ENCODE peak calls at places on chromosomes 6 and 20, in ten cellular contexts. J, F, Q, H, I, O, U, G, D and K are unnamed samples. For H3K27me3, the result is how much of the 10 kb centered on the place peaks cover.

GRCh38 chr6:106334646-106335448 is 9.3 kb upstream of the ATG5 start:
- DNase-seq in J (no peak), F (no peak), Q (peak), H (peak), I (peak), O (peak), U (peak), G (peak), D (peak), K (no peak)

GRCh38 chr20:10618611-10619245 is 55.1 kb downstream of the JAG1 start:
- DNase-seq in J (no peak), F (no peak), Q (no peak), H (no peak), I (no peak), O (peak), U (peak), G (no peak), D (no peak), K (no peak)

GRCh38 chr20:53831812-53832211 is 238.2 kb upstream of the ZNF217 start:
- DNase-seq in J (no peak), F (no peak), Q (no peak), H (peak), I (no peak), O (no peak), U (no peak), G (no peak), D (no peak), K (no peak)

GRCh38 chr6:106747139-106747538 is 117.8 kb downstream of the QRSL1 start:
- DNase-seq in J (no peak), F (no peak), Q (no peak), H (no peak), I (no peak), O (peak), U (no peak), G (no peak), D (no peak), K (no peak)

GRCh38 chr20:1901704-1902103 is 6.5 kb downstream of the SIRPA start:
- DNase-seq in J (no peak), F (no peak), Q (no peak), H (no peak), I (no peak), O (no peak), U (peak), G (no peak), D (no peak), K (no peak)

GRCh38 chr6:5481024-5481423 is 219.7 kb downstream of the FARS2 start:
- DNase-seq in J (no peak), F (no peak), Q (no peak), H (no peak), I (no peak), O (no peak), U (peak), G (no peak), D (no peak), K (no peak)

GRCh38 chr20:25336561-25337422 is 53.8 kb downstream of the ABHD12 start:
- DNase-seq in J (no peak), F (no peak), Q (no peak), H (peak), I (no peak), O (peak), U (peak), G (peak), D (no peak), K (no peak)

GRCh38 chr6:127811939-127812338 is 88.9 kb downstream of the THEMIS start:
- DNase-seq in J (no peak), F (no peak), Q (no peak), H (peak), I (no peak), O (no peak), U (no peak), G (no peak), D (no peak), K (no peak)

GRCh38 chr20:11676618-11677289 is 240.9 kb upstream of the BTBD3 start:
- DNase-seq in J (no peak), F (no peak), Q (peak), H (peak), I (no peak), O (peak), U (peak), G (peak), D (peak), K (no peak)

GRCh38 chr6:157690441-157691210 is 132.4 kb upstream of the SNX9 start:
- DNase-seq in J (no peak), F (no peak), Q (no peak), H (no peak), I (no peak), O (no peak), U (no peak), G (no peak), D (no peak), K (no peak)

DNA sequence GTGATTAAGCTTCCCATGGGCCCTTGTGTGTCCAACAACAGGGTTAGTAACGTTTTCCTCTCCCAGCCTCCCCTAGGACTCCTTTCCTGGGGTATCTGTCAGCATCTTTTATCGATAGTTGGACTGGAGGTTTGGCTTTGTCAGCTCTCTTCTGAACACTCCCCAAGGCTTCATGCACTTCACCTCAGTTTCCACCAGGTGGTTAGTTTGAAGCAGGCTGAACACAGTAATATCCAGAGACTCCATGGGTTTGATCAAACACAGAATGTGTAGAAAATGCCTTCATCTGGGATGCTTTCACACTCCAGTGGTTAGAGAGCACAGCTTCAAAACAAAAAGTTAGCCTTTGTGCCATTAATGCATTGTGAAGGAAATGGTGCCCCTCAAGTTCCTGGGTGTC is 139.1 kb downstream of the SLC24A3 start:
- DNase-seq in J (no peak), F (no peak), Q (no peak), H (no peak), I (no peak), O (no peak), U (no peak), G (no peak), D (no peak), K (no peak)
- H3K27me3 ChIP-seq in J (under half), F (under half), Q (under half), H (under half), I (under half), O (under half), U (under half), G (under half), D (under half), K (under half)

GRCh38 chr6:48397887-48398286 is 286.9 kb upstream of the PTCHD4 start:
- DNase-seq in J (no peak), F (no peak), Q (no peak), H (no peak), I (no peak), O (peak), U (no peak), G (no peak), D (no peak), K (no peak)
- H3K27me3 ChIP-seq in J (under half), F (under half), Q (under half), H (under half), I (under half), O (under half), U (under half), G (under half), D (under half), K (under half)

DNA sequence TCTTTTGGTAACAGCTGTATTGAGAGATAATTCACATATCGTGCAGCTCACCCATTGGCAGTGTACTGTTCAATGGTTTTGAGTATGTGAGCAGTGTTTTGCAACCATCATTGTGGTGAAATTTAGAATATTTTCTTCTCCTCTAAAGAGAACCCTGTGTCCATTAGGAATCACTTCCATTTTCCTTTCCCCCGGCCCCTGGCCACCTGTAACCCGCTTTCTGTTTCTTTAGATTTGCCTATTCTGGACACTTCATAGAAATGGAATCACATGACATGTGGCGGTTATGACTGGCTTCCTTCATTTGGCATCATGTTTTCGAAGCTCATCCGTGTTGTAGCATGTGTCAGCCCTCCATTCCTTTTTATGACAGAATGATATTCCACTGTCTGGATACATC is 65.1 kb downstream of the PHACTR3 start:
- DNase-seq in J (no peak), F (no peak), Q (no peak), H (no peak), I (no peak), O (no peak), U (no peak), G (no peak), D (no peak), K (peak)
- H3K27me3 ChIP-seq in J (under half), F (under half), Q (under half), H (under half), I (under half), O (under half), U (under half), G (under half), D (under half), K (under half)

GRCh38 chr20:63505281-63505680 is 6.4 kb upstream of the EEF1A2 start:
- DNase-seq in J (no peak), F (peak), Q (no peak), H (no peak), I (no peak), O (no peak), U (no peak), G (no peak), D (no peak), K (no peak)

GRCh38 chr20:63505723-63506122 is 6.8 kb upstream of the EEF1A2 start:
- DNase-seq in J (no peak), F (peak), Q (no peak), H (no peak), I (no peak), O (no peak), U (no peak), G (no peak), D (no peak), K (no peak)

GRCh38 chr20:63508072-63508768 is 9.3 kb upstream of the EEF1A2 start:
- DNase-seq in J (no peak), F (peak), Q (no peak), H (no peak), I (no peak), O (no peak), U (no peak), G (no peak), D (no peak), K (no peak)

GRCh38 chr20:63509088-63509564 is 10.2 kb upstream of the EEF1A2 start:
- DNase-seq in J (no peak), F (peak), Q (no peak), H (no peak), I (no peak), O (no peak), U (no peak), G (no peak), D (no peak), K (no peak)

DNA sequence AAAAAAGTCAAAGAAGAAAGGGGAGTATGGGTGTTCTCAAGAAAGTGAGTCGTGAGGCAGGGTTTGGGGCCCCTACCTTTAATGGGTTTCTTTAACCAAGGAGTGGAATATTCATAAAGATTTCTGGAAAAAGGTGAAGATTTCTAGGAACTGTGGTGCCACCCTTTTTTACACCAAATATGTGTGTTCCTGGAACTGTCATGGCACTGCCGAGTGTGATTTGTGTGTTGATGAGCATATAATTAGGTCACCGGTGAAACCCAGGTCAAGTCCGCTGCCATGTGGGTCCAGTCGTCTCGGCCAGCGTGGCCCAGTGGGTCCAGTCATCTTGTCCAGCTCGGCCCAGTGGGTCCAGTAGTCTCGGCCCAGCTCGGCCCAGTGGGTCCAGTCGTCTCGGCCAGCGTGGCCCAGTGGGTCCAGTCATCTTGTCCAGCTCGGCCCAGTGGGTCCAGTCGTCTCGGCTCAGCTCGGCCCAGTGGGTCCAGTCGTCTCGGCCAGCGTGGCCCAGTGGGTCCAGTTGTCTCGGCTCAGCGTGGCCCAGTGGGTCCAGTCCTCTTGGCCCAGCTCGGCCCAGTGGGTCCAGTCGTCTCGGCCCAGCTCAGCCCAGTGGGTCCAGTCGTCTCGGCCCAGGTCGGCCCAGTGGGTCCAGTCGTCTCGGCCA is 8.3 kb upstream of the EEF1A2 start:
- DNase-seq in J (no peak), F (peak), Q (no peak), H (no peak), I (no peak), O (no peak), U (no peak), G (no peak), D (no peak), K (no peak)
- H3K27me3 ChIP-seq in J (under half), F (under half), Q (under half), H (under half), I (under half), O (under half), U (under half), G (under half), D (under half), K (under half)

GRCh38 chr6:87916446-87916845 is 131.2 kb upstream of the SPACA1 start:
- DNase-seq in J (no peak), F (no peak), Q (no peak), H (no peak), I (no peak), O (no peak), U (no peak), G (no peak), D (no peak), K (no peak)

GRCh38 chr6:87918461-87918941 is 129.1 kb upstream of the SPACA1 start:
- DNase-seq in J (no peak), F (no peak), Q (no peak), H (peak), I (no peak), O (peak), U (no peak), G (no peak), D (no peak), K (no peak)

GRCh38 chr6:87912102-87912501 is 135.5 kb upstream of the SPACA1 start:
- DNase-seq in J (no peak), F (no peak), Q (no peak), H (no peak), I (no peak), O (no peak), U (no peak), G (no peak), D (no peak), K (no peak)

GRCh38 chr6:87917861-87918260 is 129.8 kb upstream of the SPACA1 start:
- DNase-seq in J (no peak), F (no peak), Q (no peak), H (no peak), I (no peak), O (no peak), U (no peak), G (no peak), D (no peak), K (no peak)

DNA sequence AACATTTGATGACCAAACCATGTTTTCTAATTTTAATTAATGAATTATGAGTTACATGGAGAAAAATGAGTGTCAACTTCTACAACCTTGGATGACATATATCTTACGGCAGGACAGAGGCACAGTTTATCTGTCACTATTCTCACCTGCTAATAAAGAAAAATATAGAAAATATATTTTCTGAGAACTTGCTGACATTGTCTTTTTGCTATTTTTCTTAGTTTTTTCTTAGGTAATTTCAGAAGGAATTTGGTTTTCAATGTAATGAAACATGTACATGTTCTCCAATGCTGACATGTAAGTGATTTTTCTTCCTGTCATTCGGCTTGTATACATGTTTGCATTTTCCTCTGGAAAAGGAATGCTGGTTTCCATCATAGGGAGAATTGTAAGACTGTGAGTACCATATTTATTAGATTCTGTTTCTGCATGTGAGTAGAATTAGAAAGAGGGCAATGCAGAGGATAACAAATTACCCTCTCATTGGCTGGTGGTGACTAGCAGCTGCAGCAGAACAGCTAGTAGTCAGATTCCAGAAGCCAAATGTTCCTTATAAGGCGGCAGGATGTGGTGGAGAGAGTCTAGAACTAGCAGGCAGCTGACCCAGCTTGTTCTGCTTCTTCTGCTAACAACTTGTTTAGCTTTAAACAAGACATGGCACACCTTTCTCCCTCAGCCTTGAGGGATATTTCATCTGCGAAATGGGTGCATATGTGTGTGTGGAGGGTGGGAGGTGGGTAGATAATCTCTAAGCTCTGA is 132.8 kb upstream of the SPACA1 start:
- DNase-seq in J (no peak), F (no peak), Q (no peak), H (peak), I (no peak), O (peak), U (no peak), G (no peak), D (no peak), K (no peak)
- H3K27me3 ChIP-seq in J (under half), F (under half), Q (under half), H (under half), I (under half), O (under half), U (under half), G (under half), D (under half), K (under half)

GRCh38 chr20:59230385-59230784 is 66.8 kb downstream of the ZNF831 start:
- DNase-seq in J (no peak), F (no peak), Q (no peak), H (no peak), I (no peak), O (no peak), U (no peak), G (no peak), D (no peak), K (no peak)
- H3K27me3 ChIP-seq in J (under half), F (under half), Q (under half), H (under half), I (under half), O (under half), U (under half), G (under half), D (half or more), K (under half)

GRCh38 chr6:3751019-3751729 is at the start of gene PXDC1:
- DNase-seq in J (no peak), F (no peak), Q (no peak), H (no peak), I (peak), O (no peak), U (peak), G (no peak), D (no peak), K (no peak)

GRCh38 chr6:3748726-3749389 is 2.7 kb downstream of the PXDC1 start:
- DNase-seq in J (no peak), F (no peak), Q (no peak), H (no peak), I (no peak), O (no peak), U (no peak), G (no peak), D (no peak), K (no peak)

GRCh38 chr6:3749390-3749978 is 2.0 kb downstream of the PXDC1 start:
- DNase-seq in J (no peak), F (no peak), Q (no peak), H (no peak), I (no peak), O (peak), U (no peak), G (no peak), D (no peak), K (no peak)

GRCh38 chr6:3750324-3751018 is 1.0 kb downstream of the PXDC1 start:
- DNase-seq in J (no peak), F (peak), Q (no peak), H (peak), I (no peak), O (peak), U (peak), G (no peak), D (no peak), K (peak)

GRCh38 chr6:3749991-3750323 is 1.6 kb downstream of the PXDC1 start:
- DNase-seq in J (no peak), F (peak), Q (no peak), H (peak), I (no peak), O (peak), U (no peak), G (no peak), D (no peak), K (no peak)
- H3K27me3 ChIP-seq in J (under half), F (under half), Q (half or more), H (under half), I (under half), O (under half), U (half or more), G (under half), D (under half), K (under half)

DNA sequence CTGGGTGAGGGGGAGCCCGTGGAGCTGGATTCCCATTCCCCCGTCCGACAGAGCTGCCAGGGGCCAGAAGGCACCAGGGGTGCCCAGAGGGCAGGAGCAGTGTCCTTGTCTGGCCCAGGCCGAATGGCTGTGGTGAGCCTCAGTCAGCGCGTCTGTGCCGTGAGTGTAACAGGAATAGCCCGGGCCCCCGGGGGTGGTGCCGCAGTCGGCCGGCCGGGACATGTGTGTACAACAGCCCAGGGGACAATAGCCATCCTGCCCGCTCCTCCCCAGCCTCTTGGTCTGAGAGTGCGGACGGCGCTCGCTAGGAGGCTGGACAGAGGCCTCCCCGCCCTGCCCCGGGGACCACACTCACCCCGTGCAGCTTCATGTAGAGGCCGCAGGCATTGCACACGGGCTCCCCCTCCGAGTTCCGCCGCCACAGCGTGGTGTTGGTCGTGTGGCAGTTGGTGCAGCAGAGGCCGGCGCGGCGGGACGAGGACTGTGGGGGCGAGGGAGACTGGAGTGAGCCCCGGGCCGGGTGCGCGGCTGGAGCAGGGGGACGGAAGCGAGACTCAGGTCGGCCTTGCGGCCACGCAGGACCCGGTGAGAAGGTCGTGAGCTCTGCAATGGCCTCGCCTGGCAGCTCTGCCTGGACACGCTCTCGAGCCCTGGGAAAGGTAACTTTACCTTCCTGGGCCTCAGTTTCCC is 9.6 kb downstream of the GATA5 start:
- DNase-seq in J (no peak), F (no peak), Q (no peak), H (no peak), I (no peak), O (no peak), U (no peak), G (no peak), D (no peak), K (no peak)
- H3K27me3 ChIP-seq in J (under half), F (under half), Q (under half), H (under half), I (under half), O (under half), U (under half), G (under half), D (under half), K (under half)